ENCODE peak calls at places on chromosomes 7 and 10, in eight cellular contexts. One of them, this sample, is unnamed.

GRCh38 chr7:80307251-80307856 is 172.7 kb downstream of the GNAI1 start:
- DNase-seq in body of pancreas: peak
- DNase-seq in cardiac muscle cell: peak
- DNase-seq in CD8-positive, alpha-beta memory T cell: no peak
- DNase-seq in choroid plexus epithelial cell: peak
- DNase-seq in fibroblast of mammary gland: peak
- DNase-seq in astrocyte: peak
- DNase-seq in osteoblast: peak
- DNase-seq in this sample: no peak

GRCh38 chr7:137935849-137936508 is 65.9 kb downstream of the CREB3L2 start:
- DNase-seq in fibroblast of mammary gland: peak
- DNase-seq in choroid plexus epithelial cell: no peak
- DNase-seq in astrocyte: no peak
- DNase-seq in cardiac muscle cell: no peak
- DNase-seq in CD8-positive, alpha-beta memory T cell: peak
- DNase-seq in body of pancreas: no peak
- DNase-seq in osteoblast: no peak
- DNase-seq in this sample: no peak

GRCh38 chr7:105759670-105760548 is 116.5 kb downstream of the ATXN7L1 start:
- DNase-seq in cardiac muscle cell: peak
- DNase-seq in osteoblast: no peak
- DNase-seq in fibroblast of mammary gland: peak
- DNase-seq in CD8-positive, alpha-beta memory T cell: peak
- DNase-seq in body of pancreas: peak
- DNase-seq in choroid plexus epithelial cell: peak
- DNase-seq in astrocyte: peak
- DNase-seq in this sample: no peak

GRCh38 chr7:134126126-134126525 is 1.0 kb upstream of the LRGUK start:
- DNase-seq in osteoblast: no peak
- DNase-seq in cardiac muscle cell: no peak
- DNase-seq in astrocyte: no peak
- DNase-seq in fibroblast of mammary gland: no peak
- DNase-seq in choroid plexus epithelial cell: no peak
- DNase-seq in body of pancreas: no peak
- DNase-seq in CD8-positive, alpha-beta memory T cell: no peak
- DNase-seq in this sample: no peak

GRCh38 chr7:12873596-12873995 is 186.2 kb downstream of the ARL4A start:
- DNase-seq in body of pancreas: no peak
- DNase-seq in astrocyte: no peak
- DNase-seq in fibroblast of mammary gland: no peak
- DNase-seq in CD8-positive, alpha-beta memory T cell: no peak
- DNase-seq in cardiac muscle cell: no peak
- DNase-seq in osteoblast: no peak
- DNase-seq in choroid plexus epithelial cell: no peak
- DNase-seq in this sample: no peak

GRCh38 chr10:22674215-22674930 is 40.0 kb downstream of the PIP4K2A start:
- DNase-seq in cardiac muscle cell: peak
- DNase-seq in choroid plexus epithelial cell: no peak
- DNase-seq in fibroblast of mammary gland: peak
- DNase-seq in astrocyte: no peak
- DNase-seq in osteoblast: peak
- DNase-seq in CD8-positive, alpha-beta memory T cell: no peak
- DNase-seq in body of pancreas: no peak
- DNase-seq in this sample: no peak

GRCh38 chr10:86523348-86523747 is 1.8 kb upstream of the WAPL start:
- DNase-seq in astrocyte: no peak
- DNase-seq in choroid plexus epithelial cell: peak
- DNase-seq in CD8-positive, alpha-beta memory T cell: no peak
- DNase-seq in fibroblast of mammary gland: peak
- DNase-seq in cardiac muscle cell: no peak
- DNase-seq in body of pancreas: no peak
- DNase-seq in osteoblast: peak
- DNase-seq in this sample: no peak

GRCh38 chr7:41755100-41755499 is 52.2 kb upstream of the INHBA start:
- DNase-seq in CD8-positive, alpha-beta memory T cell: no peak
- DNase-seq in fibroblast of mammary gland: no peak
- DNase-seq in cardiac muscle cell: no peak
- DNase-seq in choroid plexus epithelial cell: no peak
- DNase-seq in astrocyte: no peak
- DNase-seq in osteoblast: no peak
- DNase-seq in body of pancreas: no peak
- DNase-seq in this sample: no peak

GRCh38 chr7:70574970-70575799 is 556.8 kb upstream of the GALNT17 start:
- DNase-seq in fibroblast of mammary gland: no peak
- DNase-seq in cardiac muscle cell: no peak
- DNase-seq in CD8-positive, alpha-beta memory T cell: no peak
- DNase-seq in osteoblast: peak
- DNase-seq in body of pancreas: no peak
- DNase-seq in choroid plexus epithelial cell: no peak
- DNase-seq in astrocyte: peak
- DNase-seq in this sample: no peak

GRCh38 chr10:78505657-78506056 is 472.0 kb downstream of the RPS24 start:
- DNase-seq in CD8-positive, alpha-beta memory T cell: no peak
- DNase-seq in fibroblast of mammary gland: peak
- DNase-seq in choroid plexus epithelial cell: no peak
- DNase-seq in body of pancreas: no peak
- DNase-seq in astrocyte: peak
- DNase-seq in osteoblast: no peak
- DNase-seq in cardiac muscle cell: no peak
- DNase-seq in this sample: no peak

GRCh38 chr7:99006739-99007424 is 128.6 kb downstream of the TRRAP start:
- DNase-seq in CD8-positive, alpha-beta memory T cell: no peak
- DNase-seq in choroid plexus epithelial cell: no peak
- DNase-seq in astrocyte: no peak
- DNase-seq in fibroblast of mammary gland: no peak
- DNase-seq in osteoblast: peak
- DNase-seq in body of pancreas: no peak
- DNase-seq in cardiac muscle cell: no peak
- DNase-seq in this sample: no peak

GRCh38 chr7:84085147-84085546 is 109.4 kb downstream of the SEMA3A start:
- DNase-seq in CD8-positive, alpha-beta memory T cell: no peak
- DNase-seq in cardiac muscle cell: peak
- DNase-seq in fibroblast of mammary gland: peak
- DNase-seq in astrocyte: peak
- DNase-seq in choroid plexus epithelial cell: peak
- DNase-seq in osteoblast: no peak
- DNase-seq in body of pancreas: no peak
- DNase-seq in this sample: no peak

GRCh38 chr10:90675621-90676020 is 182.2 kb downstream of the HTR7 start:
- DNase-seq in body of pancreas: no peak
- DNase-seq in astrocyte: peak
- DNase-seq in osteoblast: no peak
- DNase-seq in cardiac muscle cell: peak
- DNase-seq in choroid plexus epithelial cell: peak
- DNase-seq in CD8-positive, alpha-beta memory T cell: no peak
- DNase-seq in fibroblast of mammary gland: peak
- DNase-seq in this sample: no peak

GRCh38 chr10:31197886-31198285 is 121.1 kb upstream of the ZEB1 start:
- DNase-seq in fibroblast of mammary gland: peak
- DNase-seq in choroid plexus epithelial cell: no peak
- DNase-seq in osteoblast: no peak
- DNase-seq in cardiac muscle cell: no peak
- DNase-seq in body of pancreas: no peak
- DNase-seq in astrocyte: peak
- DNase-seq in CD8-positive, alpha-beta memory T cell: no peak
- DNase-seq in this sample: no peak

GRCh38 chr10:1638889-1639418 is 98.4 kb downstream of the ADARB2 start:
- DNase-seq in cardiac muscle cell: no peak
- DNase-seq in osteoblast: peak
- DNase-seq in astrocyte: no peak
- DNase-seq in choroid plexus epithelial cell: no peak
- DNase-seq in fibroblast of mammary gland: no peak
- DNase-seq in body of pancreas: no peak
- DNase-seq in CD8-positive, alpha-beta memory T cell: no peak
- DNase-seq in this sample: no peak

GRCh38 chr7:158024881-158025280 is 562.7 kb downstream of the PTPRN2 start:
- DNase-seq in cardiac muscle cell: no peak
- DNase-seq in astrocyte: no peak
- DNase-seq in fibroblast of mammary gland: no peak
- DNase-seq in body of pancreas: no peak
- DNase-seq in CD8-positive, alpha-beta memory T cell: no peak
- DNase-seq in choroid plexus epithelial cell: no peak
- DNase-seq in osteoblast: no peak
- DNase-seq in this sample: no peak

GRCh38 chr10:110411047-110411410 is 86.7 kb upstream of the DUSP5 start:
- DNase-seq in fibroblast of mammary gland: peak
- DNase-seq in CD8-positive, alpha-beta memory T cell: no peak
- DNase-seq in osteoblast: peak
- DNase-seq in astrocyte: peak
- DNase-seq in body of pancreas: peak
- DNase-seq in cardiac muscle cell: peak
- DNase-seq in choroid plexus epithelial cell: peak
- DNase-seq in this sample: no peak

GRCh38 chr7:108630002-108630401 is 60.3 kb downstream of the DNAJB9 start:
- DNase-seq in body of pancreas: peak
- DNase-seq in astrocyte: peak
- DNase-seq in fibroblast of mammary gland: peak
- DNase-seq in osteoblast: no peak
- DNase-seq in CD8-positive, alpha-beta memory T cell: no peak
- DNase-seq in cardiac muscle cell: peak
- DNase-seq in choroid plexus epithelial cell: peak
- DNase-seq in this sample: no peak

GRCh38 chr7:104552102-104552501 is 223.7 kb downstream of the LHFPL3 start:
- DNase-seq in osteoblast: no peak
- DNase-seq in astrocyte: peak
- DNase-seq in cardiac muscle cell: peak
- DNase-seq in choroid plexus epithelial cell: peak
- DNase-seq in CD8-positive, alpha-beta memory T cell: no peak
- DNase-seq in fibroblast of mammary gland: peak
- DNase-seq in body of pancreas: peak
- DNase-seq in this sample: no peak

GRCh38 chr10:109089779-109090178 is 833.5 kb downstream of the XPNPEP1 start:
- DNase-seq in astrocyte: no peak
- DNase-seq in osteoblast: no peak
- DNase-seq in CD8-positive, alpha-beta memory T cell: no peak
- DNase-seq in cardiac muscle cell: no peak
- DNase-seq in body of pancreas: no peak
- DNase-seq in fibroblast of mammary gland: no peak
- DNase-seq in choroid plexus epithelial cell: no peak
- DNase-seq in this sample: no peak

GRCh38 chr7:105429746-105430612 is 41.3 kb upstream of the SRPK2 start:
- DNase-seq in body of pancreas: peak
- DNase-seq in fibroblast of mammary gland: peak
- DNase-seq in CD8-positive, alpha-beta memory T cell: peak
- DNase-seq in astrocyte: peak
- DNase-seq in choroid plexus epithelial cell: peak
- DNase-seq in cardiac muscle cell: peak
- DNase-seq in osteoblast: no peak
- DNase-seq in this sample: no peak

GRCh38 chr7:26151096-26151495 is 902 bp upstream of the NFE2L3 start:
- DNase-seq in body of pancreas: no peak
- DNase-seq in CD8-positive, alpha-beta memory T cell: no peak
- DNase-seq in cardiac muscle cell: no peak
- DNase-seq in choroid plexus epithelial cell: no peak
- DNase-seq in osteoblast: no peak
- DNase-seq in astrocyte: no peak
- DNase-seq in fibroblast of mammary gland: no peak
- DNase-seq in this sample: no peak

GRCh38 chr10:101709359-101710063 is 14.5 kb upstream of the FBXW4 start:
- DNase-seq in fibroblast of mammary gland: peak
- DNase-seq in body of pancreas: no peak
- DNase-seq in cardiac muscle cell: no peak
- DNase-seq in choroid plexus epithelial cell: peak
- DNase-seq in osteoblast: no peak
- DNase-seq in astrocyte: peak
- DNase-seq in CD8-positive, alpha-beta memory T cell: no peak
- DNase-seq in this sample: no peak
- H3K4me3 ChIP-seq in fibroblast of mammary gland: no peak
- H3K4me3 ChIP-seq in body of pancreas: no peak
- H3K4me3 ChIP-seq in cardiac muscle cell: no peak
- H3K4me3 ChIP-seq in choroid plexus epithelial cell: no peak
- H3K4me3 ChIP-seq in osteoblast: no peak
- H3K4me3 ChIP-seq in astrocyte: no peak
- H3K4me3 ChIP-seq in CD8-positive, alpha-beta memory T cell: no peak
- H3K4me3 ChIP-seq in this sample: no peak

DNA sequence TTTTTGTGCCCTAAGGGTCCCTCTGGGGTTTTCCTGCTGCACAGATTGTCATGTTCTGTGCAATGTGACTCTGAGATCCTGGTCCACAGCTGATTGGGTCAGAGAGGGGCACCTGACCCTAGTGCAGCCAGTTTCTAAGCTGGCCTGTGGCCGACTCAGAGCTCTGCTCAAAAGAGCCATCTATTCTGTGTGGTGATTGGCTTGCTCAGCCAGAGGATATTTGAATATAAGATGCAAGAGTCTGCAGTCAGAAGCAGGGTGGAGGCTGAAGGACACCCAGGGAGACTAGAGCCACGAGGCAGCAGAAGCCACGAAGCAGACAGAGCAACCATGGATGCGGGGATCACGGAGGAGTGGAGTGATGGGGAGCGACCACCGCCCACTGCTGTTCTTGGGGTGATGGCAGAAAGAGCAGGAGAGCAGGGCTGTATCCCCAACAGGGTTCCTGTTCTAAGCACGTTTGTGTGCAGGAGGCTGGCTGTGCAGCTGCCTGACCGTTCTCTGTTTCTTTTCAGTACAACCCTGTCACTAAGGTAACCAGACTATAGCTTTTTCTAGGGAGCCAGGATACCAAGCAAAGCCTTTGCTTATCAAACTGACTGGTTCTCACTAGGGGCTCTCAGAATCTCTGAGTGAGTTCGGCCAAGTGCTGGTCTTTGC is 19.5 kb upstream of the RHEB start:
- DNase-seq in CD8-positive, alpha-beta memory T cell: no peak
- DNase-seq in cardiac muscle cell: peak
- DNase-seq in fibroblast of mammary gland: no peak
- DNase-seq in body of pancreas: peak
- DNase-seq in osteoblast: no peak
- DNase-seq in choroid plexus epithelial cell: peak
- DNase-seq in astrocyte: no peak
- DNase-seq in this sample: no peak
- H3K4me3 ChIP-seq in CD8-positive, alpha-beta memory T cell: no peak
- H3K4me3 ChIP-seq in cardiac muscle cell: no peak
- H3K4me3 ChIP-seq in fibroblast of mammary gland: no peak
- H3K4me3 ChIP-seq in body of pancreas: no peak
- H3K4me3 ChIP-seq in osteoblast: no peak
- H3K4me3 ChIP-seq in choroid plexus epithelial cell: no peak
- H3K4me3 ChIP-seq in astrocyte: no peak
- H3K4me3 ChIP-seq in this sample: no peak

GRCh38 chr10:131077031-131077430 is 234.5 kb downstream of the TCERG1L start:
- DNase-seq in fibroblast of mammary gland: no peak
- DNase-seq in choroid plexus epithelial cell: no peak
- DNase-seq in CD8-positive, alpha-beta memory T cell: no peak
- DNase-seq in cardiac muscle cell: no peak
- DNase-seq in astrocyte: no peak
- DNase-seq in body of pancreas: no peak
- DNase-seq in osteoblast: no peak
- DNase-seq in this sample: no peak
- H3K4me3 ChIP-seq in fibroblast of mammary gland: no peak
- H3K4me3 ChIP-seq in choroid plexus epithelial cell: no peak
- H3K4me3 ChIP-seq in CD8-positive, alpha-beta memory T cell: no peak
- H3K4me3 ChIP-seq in cardiac muscle cell: no peak
- H3K4me3 ChIP-seq in astrocyte: no peak
- H3K4me3 ChIP-seq in body of pancreas: no peak
- H3K4me3 ChIP-seq in osteoblast: no peak
- H3K4me3 ChIP-seq in this sample: no peak

GRCh38 chr7:139698879-139699278 is 78.9 kb downstream of the HIPK2 start:
- DNase-seq in CD8-positive, alpha-beta memory T cell: no peak
- DNase-seq in osteoblast: no peak
- DNase-seq in cardiac muscle cell: no peak
- DNase-seq in choroid plexus epithelial cell: no peak
- DNase-seq in body of pancreas: no peak
- DNase-seq in astrocyte: no peak
- DNase-seq in fibroblast of mammary gland: no peak
- DNase-seq in this sample: no peak
- H3K4me3 ChIP-seq in CD8-positive, alpha-beta memory T cell: no peak
- H3K4me3 ChIP-seq in osteoblast: no peak
- H3K4me3 ChIP-seq in cardiac muscle cell: no peak
- H3K4me3 ChIP-seq in choroid plexus epithelial cell: no peak
- H3K4me3 ChIP-seq in body of pancreas: no peak
- H3K4me3 ChIP-seq in astrocyte: no peak
- H3K4me3 ChIP-seq in fibroblast of mammary gland: no peak
- H3K4me3 ChIP-seq in this sample: no peak

This sample was measured in gastrocnemius medialis.